ENCODE peak calls at places on chromosome X, in five cellular contexts. One of them, this sample, is unnamed.

GRCh38 chrX:48617542-48618340 is 20.4 kb downstream of the WDR13 start:
- DNase-seq in HCEC 1CT: peak
- DNase-seq in sciatic nerve: no peak
- DNase-seq in Calu3: no peak
- DNase-seq in NCI-H69: peak
- DNase-seq in this sample: no peak

GRCh38 chrX:43551590-43551989 is 104.5 kb upstream of the MAOA start:
- DNase-seq in HCEC 1CT: no peak
- DNase-seq in sciatic nerve: no peak
- DNase-seq in Calu3: no peak
- DNase-seq in NCI-H69: no peak
- DNase-seq in this sample: no peak

GRCh38 chrX:72269671-72270251 is 7.3 kb downstream of the RPS4X start:
- DNase-seq in HCEC 1CT: peak
- DNase-seq in sciatic nerve: no peak
- DNase-seq in Calu3: no peak
- DNase-seq in NCI-H69: no peak
- DNase-seq in this sample: no peak

GRCh38 chrX:10833299-10834169 is 213.1 kb upstream of the MID1 start:
- DNase-seq in HCEC 1CT: no peak
- DNase-seq in sciatic nerve: peak
- DNase-seq in Calu3: peak
- DNase-seq in NCI-H69: peak
- DNase-seq in this sample: peak

GRCh38 chrX:69189972-69190371 is 24.7 kb upstream of the PJA1 start:
- DNase-seq in HCEC 1CT: no peak
- DNase-seq in sciatic nerve: peak
- DNase-seq in Calu3: no peak
- DNase-seq in NCI-H69: no peak
- DNase-seq in this sample: no peak

GRCh38 chrX:15816886-15817285 is 26.6 kb downstream of the ZRSR2 start:
- DNase-seq in HCEC 1CT: no peak
- DNase-seq in sciatic nerve: no peak
- DNase-seq in Calu3: no peak
- DNase-seq in NCI-H69: no peak
- DNase-seq in this sample: no peak

GRCh38 chrX:526295-527224 is 104.0 kb upstream of the SHOX start:
- DNase-seq in HCEC 1CT: no peak
- DNase-seq in sciatic nerve: no peak
- DNase-seq in Calu3: no peak
- DNase-seq in NCI-H69: no peak
- DNase-seq in this sample: peak

GRCh38 chrX:48736878-48737212 is 24.7 kb upstream of the GLOD5 start:
- DNase-seq in HCEC 1CT: no peak
- DNase-seq in sciatic nerve: no peak
- DNase-seq in Calu3: no peak
- DNase-seq in NCI-H69: no peak
- DNase-seq in this sample: no peak

GRCh38 chrX:40173662-40174593 is 76.2 kb upstream of the BCOR start:
- DNase-seq in HCEC 1CT: no peak
- DNase-seq in sciatic nerve: no peak
- DNase-seq in Calu3: peak
- DNase-seq in NCI-H69: peak
- DNase-seq in this sample: peak

GRCh38 chrX:109632906-109633504 is 8.0 kb upstream of the KCNE5 start:
- DNase-seq in HCEC 1CT: no peak
- DNase-seq in sciatic nerve: no peak
- DNase-seq in Calu3: peak
- DNase-seq in NCI-H69: peak
- DNase-seq in this sample: no peak

GRCh38 chrX:39000802-39001201 is 199.5 kb downstream of the MID1IP1 start:
- DNase-seq in HCEC 1CT: peak
- DNase-seq in sciatic nerve: no peak
- DNase-seq in Calu3: no peak
- DNase-seq in NCI-H69: peak
- DNase-seq in this sample: no peak

GRCh38 chrX:103417370-103417769 is 41.0 kb downstream of the BEX3 start:
- DNase-seq in HCEC 1CT: no peak
- DNase-seq in sciatic nerve: no peak
- DNase-seq in Calu3: no peak
- DNase-seq in NCI-H69: no peak
- DNase-seq in this sample: no peak

GRCh38 chrX:31091819-31092218 is 20.0 kb upstream of the FTHL17 start:
- DNase-seq in HCEC 1CT: no peak
- DNase-seq in sciatic nerve: no peak
- DNase-seq in Calu3: no peak
- DNase-seq in NCI-H69: no peak
- DNase-seq in this sample: no peak

GRCh38 chrX:47572773-47573333 is 9.4 kb upstream of the TIMP1 start:
- DNase-seq in HCEC 1CT: no peak
- DNase-seq in sciatic nerve: no peak
- DNase-seq in Calu3: no peak
- DNase-seq in NCI-H69: no peak
- DNase-seq in this sample: no peak

GRCh38 chrX:153884136-153885076 is 1.6 kb downstream of the L1CAM start:
- DNase-seq in HCEC 1CT: no peak
- DNase-seq in sciatic nerve: no peak
- DNase-seq in Calu3: peak
- DNase-seq in NCI-H69: peak
- DNase-seq in this sample: no peak

GRCh38 chrX:68146054-68146453 is 287.2 kb downstream of the OPHN1 start:
- DNase-seq in HCEC 1CT: peak
- DNase-seq in sciatic nerve: no peak
- DNase-seq in Calu3: peak
- DNase-seq in NCI-H69: no peak
- DNase-seq in this sample: peak

GRCh38 chrX:46381630-46382029 is 163.6 kb downstream of the ZNF674 start:
- DNase-seq in HCEC 1CT: peak
- DNase-seq in sciatic nerve: no peak
- DNase-seq in Calu3: peak
- DNase-seq in NCI-H69: peak
- DNase-seq in this sample: peak

GRCh38 chrX:53678667-53679066 is 7.9 kb downstream of the HUWE1 start:
- DNase-seq in HCEC 1CT: no peak
- DNase-seq in sciatic nerve: no peak
- DNase-seq in Calu3: no peak
- DNase-seq in NCI-H69: no peak
- DNase-seq in this sample: no peak